ENCODE peak calls at places on chromosomes 2 and 18, in four cellular contexts. T, A, B and N are unnamed samples.

GRCh38 chr2:222318026-222318711 is 19.4 kb upstream of the PAX3 start:
- DNase-seq in B (peak; percentile 73), T (peak; percentile 76), A (peak; percentile 76), N (peak; percentile 30)

GRCh38 chr2:202238234-202239197 is at the start of gene SUMO1:
- DNase-seq in A (peak; percentile 86), B (peak; percentile 91), T (peak; percentile 82), N (peak; percentile 59)

GRCh38 chr2:85804583-85804982 is 50.8 kb downstream of the ATOH8 start:
- DNase-seq in A (peak; percentile 0), B (peak; percentile 36), T (no peak), N (no peak)

GRCh38 chr18:13137939-13138821 is 80.4 kb upstream of the LDLRAD4 start:
- DNase-seq in A (no peak), T (no peak), B (peak; percentile 70), N (no peak)

GRCh38 chr2:74261204-74261864 is 62.9 kb downstream of the MTHFD2 start:
- DNase-seq in A (peak; percentile 1), T (peak; percentile 53), B (peak; percentile 52), N (no peak)

GRCh38 chr2:209577376-209578357 is 153.8 kb downstream of the MAP2 start:
- DNase-seq in T (peak; percentile 15), B (peak; percentile 12), A (peak; percentile 41), N (no peak)

GRCh38 chr2:47077442-47078117 is 77.5 kb downstream of the STPG4 start:
- DNase-seq in T (no peak), B (no peak), A (no peak), N (no peak)

GRCh38 chr2:138742446-138743057 is 37.6 kb downstream of the NXPH2 start:
- DNase-seq in T (no peak), A (no peak), B (no peak), N (no peak)

GRCh38 chr18:13237073-13237472 is 18.5 kb downstream of the LDLRAD4 start:
- DNase-seq in A (no peak), B (no peak), T (no peak), N (no peak)

GRCh38 chr18:9992300-9992987 is 78.6 kb downstream of the VAPA start:
- DNase-seq in A (no peak), T (no peak), B (no peak), N (no peak)

GRCh38 chr2:237791977-237792727 is 6.4 kb upstream of the RBM44 start:
- DNase-seq in T (no peak), B (peak; percentile 13), A (no peak), N (no peak)

GRCh38 chr2:43879261-43879660 is 40.5 kb downstream of the ABCG8 start:
- DNase-seq in A (no peak), T (no peak), B (peak; percentile 40), N (no peak)

GRCh38 chr2:130767408-130767775 is 12.1 kb downstream of the AMER3 start:
- DNase-seq in A (no peak), B (no peak), T (no peak), N (no peak)

GRCh38 chr18:49560277-49561126 is 1.4 kb upstream of the LIPG start:
- DNase-seq in B (no peak), A (peak; percentile 39), T (peak; percentile 37), N (no peak)

GRCh38 chr2:70261501-70261900 is 3.6 kb downstream of the PCYOX1 start:
- DNase-seq in T (no peak), A (no peak), B (no peak), N (no peak)

GRCh38 chr2:230956827-230957755 is 32.0 kb upstream of the GPR55 start:
- DNase-seq in T (peak; percentile 59), A (peak; percentile 27), B (peak; percentile 60), N (no peak)

GRCh38 chr2:240205348-240205747 is 64.9 kb upstream of the OTOS start:
- DNase-seq in A (no peak), T (no peak), B (peak; percentile 45), N (peak; percentile 45)

GRCh38 chr18:79926715-79927596 is 24.5 kb downstream of the SLC66A2 start:
- DNase-seq in T (no peak), B (no peak), A (no peak), N (no peak)

GRCh38 chr2:148968776-148969175 is 69.7 kb upstream of the LYPD6B start:
- DNase-seq in T (no peak), A (no peak), B (no peak), N (no peak)

GRCh38 chr2:47554311-47554905 is 151.5 kb downstream of the MSH2 start:
- DNase-seq in B (no peak), A (no peak), T (no peak), N (no peak)

GRCh38 chr2:95270541-95271081 is 3.6 kb upstream of the PROM2 start:
- DNase-seq in B (no peak), A (no peak), T (no peak), N (no peak)

GRCh38 chr18:59623456-59624383 is 73.5 kb downstream of the CCBE1 start:
- DNase-seq in B (no peak), A (no peak), T (no peak), N (no peak)

GRCh38 chr2:106147665-106148064 is 46.4 kb downstream of the UXS1 start:
- DNase-seq in A (no peak), T (no peak), B (no peak), N (no peak)